ENCODE peak calls at places on chromosome 11, in five cellular contexts. One of them, this sample, is unnamed.

GRCh38 chr11:17171342-17171741 is 36.4 kb downstream of the PIK3C2A start:
- DNase-seq in Caco-2: no peak
- DNase-seq in RWPE2: no peak
- DNase-seq in A549: no peak
- DNase-seq in NB4: no peak
- DNase-seq in this sample: no peak

GRCh38 chr11:48043111-48043997 is 63.0 kb downstream of the PTPRJ start:
- DNase-seq in Caco-2: no peak
- DNase-seq in RWPE2: no peak
- DNase-seq in A549: no peak
- DNase-seq in NB4: peak; percentile 38
- DNase-seq in this sample: no peak

GRCh38 chr11:62295504-62295903 is 3.4 kb downstream of the SCGB1D4 start:
- DNase-seq in Caco-2: peak; percentile 58
- DNase-seq in RWPE2: no peak
- DNase-seq in A549: no peak
- DNase-seq in NB4: peak; percentile 54
- DNase-seq in this sample: no peak

GRCh38 chr11:57269580-57270021 is 32.6 kb upstream of the APLNR start:
- DNase-seq in Caco-2: no peak
- DNase-seq in RWPE2: no peak
- DNase-seq in A549: no peak
- DNase-seq in NB4: no peak
- DNase-seq in this sample: no peak

GRCh38 chr11:76436020-76436419 is 8.8 kb upstream of the EMSY start:
- DNase-seq in Caco-2: no peak
- DNase-seq in RWPE2: no peak
- DNase-seq in A549: no peak
- DNase-seq in NB4: no peak
- DNase-seq in this sample: no peak

GRCh38 chr11:109858152-109858551 is 235.0 kb upstream of the ZC3H12C start:
- DNase-seq in Caco-2: no peak
- DNase-seq in RWPE2: no peak
- DNase-seq in A549: no peak
- DNase-seq in NB4: no peak
- DNase-seq in this sample: no peak

GRCh38 chr11:114353448-114353847 is 46.9 kb downstream of the C11orf71 start:
- DNase-seq in Caco-2: no peak
- DNase-seq in RWPE2: no peak
- DNase-seq in A549: no peak
- DNase-seq in NB4: no peak
- DNase-seq in this sample: no peak

GRCh38 chr11:117020287-117020686 is 77.9 kb downstream of the SIK3 start:
- DNase-seq in Caco-2: no peak
- DNase-seq in RWPE2: no peak
- DNase-seq in A549: no peak
- DNase-seq in NB4: no peak
- DNase-seq in this sample: no peak

GRCh38 chr11:26730711-26731460 is 9.0 kb upstream of the SLC5A12 start:
- DNase-seq in Caco-2: no peak
- DNase-seq in RWPE2: no peak
- DNase-seq in A549: no peak
- DNase-seq in NB4: peak; percentile 6
- DNase-seq in this sample: no peak

GRCh38 chr11:46676436-46677158 is 23.8 kb downstream of the ARHGAP1 start:
- DNase-seq in Caco-2: no peak
- DNase-seq in RWPE2: peak; percentile 28
- DNase-seq in A549: no peak
- DNase-seq in NB4: peak; percentile 67
- DNase-seq in this sample: no peak

GRCh38 chr11:42766191-42766590 is 545.6 kb upstream of the API5 start:
- DNase-seq in Caco-2: no peak
- DNase-seq in RWPE2: no peak
- DNase-seq in A549: no peak
- DNase-seq in NB4: no peak
- DNase-seq in this sample: no peak

GRCh38 chr11:60777106-60777505 is 8.0 kb upstream of the MS4A10 start:
- DNase-seq in Caco-2: no peak
- DNase-seq in RWPE2: no peak
- DNase-seq in A549: no peak
- DNase-seq in NB4: no peak
- DNase-seq in this sample: no peak

GRCh38 chr11:38498721-38499120 is 1900.7 kb upstream of the RAG2 start:
- DNase-seq in Caco-2: no peak
- DNase-seq in RWPE2: no peak
- DNase-seq in A549: no peak
- DNase-seq in NB4: no peak
- DNase-seq in this sample: no peak

GRCh38 chr11:129766858-129767604 is 48.6 kb upstream of the TMEM45B start:
- DNase-seq in Caco-2: peak; percentile 75
- DNase-seq in RWPE2: no peak
- DNase-seq in A549: no peak
- DNase-seq in NB4: peak; percentile 69
- DNase-seq in this sample: no peak

GRCh38 chr11:130527648-130528300 is 79.3 kb downstream of the ADAMTS15 start:
- DNase-seq in Caco-2: no peak
- DNase-seq in RWPE2: no peak
- DNase-seq in A549: no peak
- DNase-seq in NB4: peak; percentile 61
- DNase-seq in this sample: no peak

GRCh38 chr11:130866831-130867230 is 49.4 kb downstream of the SNX19 start:
- DNase-seq in Caco-2: no peak
- DNase-seq in RWPE2: no peak
- DNase-seq in A549: no peak
- DNase-seq in NB4: no peak
- DNase-seq in this sample: no peak

GRCh38 chr11:9692696-9693095 is 28.8 kb downstream of the SWAP70 start:
- DNase-seq in Caco-2: no peak
- DNase-seq in RWPE2: no peak
- DNase-seq in A549: no peak
- DNase-seq in NB4: peak; percentile 65
- DNase-seq in this sample: no peak

GRCh38 chr11:128934926-128935325 is 7.7 kb downstream of the TP53AIP1 start:
- DNase-seq in Caco-2: no peak
- DNase-seq in RWPE2: no peak
- DNase-seq in A549: no peak
- DNase-seq in NB4: no peak
- DNase-seq in this sample: no peak

GRCh38 chr11:94932503-94932902 is 40.9 kb downstream of the CWC15 start:
- DNase-seq in Caco-2: no peak
- DNase-seq in RWPE2: no peak
- DNase-seq in A549: no peak
- DNase-seq in NB4: no peak
- DNase-seq in this sample: no peak

GRCh38 chr11:117232911-117233409 is 489 bp downstream of the RNF214 start:
- DNase-seq in Caco-2: peak; percentile 46
- DNase-seq in RWPE2: peak; percentile 54
- DNase-seq in A549: peak; percentile 14
- DNase-seq in NB4: peak; percentile 40
- DNase-seq in this sample: no peak

GRCh38 chr11:118484405-118484804 is 42.9 kb upstream of the TTC36 start:
- DNase-seq in Caco-2: no peak
- DNase-seq in RWPE2: no peak
- DNase-seq in A549: no peak
- DNase-seq in NB4: no peak
- DNase-seq in this sample: no peak

GRCh38 chr11:118491041-118491440 is 36.2 kb upstream of the TTC36 start:
- DNase-seq in Caco-2: no peak
- DNase-seq in RWPE2: no peak
- DNase-seq in A549: no peak
- DNase-seq in NB4: no peak
- DNase-seq in this sample: no peak

GRCh38 chr11:118488480-118489109 is 38.7 kb upstream of the TTC36 start:
- DNase-seq in Caco-2: peak; percentile 84
- DNase-seq in RWPE2: no peak
- DNase-seq in A549: peak; percentile 41
- DNase-seq in NB4: peak; percentile 86
- DNase-seq in this sample: peak; percentile 86

DNA sequence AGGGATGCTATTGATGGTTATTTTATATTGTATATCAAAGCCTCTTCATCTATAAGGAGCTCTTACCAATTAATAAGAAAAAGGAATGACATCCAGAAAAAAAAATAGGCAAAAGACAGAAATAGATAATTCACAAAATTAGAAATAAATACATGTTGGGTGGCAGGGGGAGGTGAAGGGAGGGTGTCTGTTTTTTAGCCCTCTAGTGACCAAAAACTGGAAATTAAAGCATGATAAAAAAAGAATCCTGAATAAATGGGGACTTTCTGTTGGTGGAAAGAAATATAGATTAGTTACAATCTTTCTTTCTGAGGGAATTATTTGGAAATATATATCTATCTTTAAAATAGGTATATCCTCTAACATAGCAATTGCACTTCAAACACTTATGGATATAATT is 42.0 kb upstream of the TTC36 start:
- DNase-seq in Caco-2: no peak
- DNase-seq in RWPE2: no peak
- DNase-seq in A549: peak; percentile 21
- DNase-seq in NB4: no peak
- DNase-seq in this sample: no peak
- TF ChIP-seq CTCF in Caco-2: no peak
- TF ChIP-seq CTCF in RWPE2: no peak
- TF ChIP-seq CTCF in A549: peak; percentile 14
- TF ChIP-seq CTCF in NB4: no peak
- TF ChIP-seq CTCF in this sample: peak; percentile 26

DNA sequence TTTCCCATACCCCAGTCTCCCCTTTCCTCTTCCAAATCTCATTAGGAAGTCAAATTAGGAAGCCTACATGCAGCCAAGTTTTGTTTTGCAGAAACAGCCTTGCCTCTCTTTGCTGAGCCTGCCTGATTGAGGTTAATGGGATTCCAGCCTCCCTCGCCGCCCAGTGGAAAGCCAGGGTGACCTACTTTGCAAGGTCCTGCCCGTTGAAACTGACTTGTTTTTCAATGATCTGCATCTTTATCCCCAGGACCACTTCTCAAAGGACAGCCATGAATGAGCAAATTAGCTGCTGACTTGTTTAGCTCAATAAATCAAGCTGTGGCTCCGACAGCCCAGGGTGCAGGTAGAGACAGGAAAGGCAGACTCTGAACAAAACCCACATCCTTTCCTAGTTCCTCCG is 110.4 kb downstream of the RRAS2 start:
- DNase-seq in Caco-2: no peak
- DNase-seq in RWPE2: no peak
- DNase-seq in A549: no peak
- DNase-seq in NB4: no peak
- DNase-seq in this sample: no peak
- TF ChIP-seq CTCF in Caco-2: no peak
- TF ChIP-seq CTCF in RWPE2: no peak
- TF ChIP-seq CTCF in A549: no peak
- TF ChIP-seq CTCF in NB4: no peak
- TF ChIP-seq CTCF in this sample: no peak

GRCh38 chr11:88341852-88342251 is 4.3 kb upstream of the CTSC start:
- DNase-seq in Caco-2: no peak
- DNase-seq in RWPE2: no peak
- DNase-seq in A549: no peak
- DNase-seq in NB4: no peak
- DNase-seq in this sample: no peak
- TF ChIP-seq CTCF in Caco-2: peak; percentile 18
- TF ChIP-seq CTCF in RWPE2: no peak
- TF ChIP-seq CTCF in A549: no peak
- TF ChIP-seq CTCF in NB4: no peak
- TF ChIP-seq CTCF in this sample: no peak

GRCh38 chr11:102452461-102453285 is at the start of gene TMEM123:
- DNase-seq in Caco-2: peak; percentile 92
- DNase-seq in RWPE2: peak; percentile 65
- DNase-seq in A549: peak; percentile 48
- DNase-seq in NB4: peak; percentile 94
- DNase-seq in this sample: peak; percentile 86
- TF ChIP-seq CTCF in Caco-2: no peak
- TF ChIP-seq CTCF in RWPE2: no peak
- TF ChIP-seq CTCF in A549: no peak
- TF ChIP-seq CTCF in NB4: no peak
- TF ChIP-seq CTCF in this sample: no peak

GRCh38 chr11:124608146-124608545 is 3.1 kb upstream of the PANX3 start:
- DNase-seq in Caco-2: no peak
- DNase-seq in RWPE2: no peak
- DNase-seq in A549: no peak
- DNase-seq in NB4: no peak
- DNase-seq in this sample: no peak

GRCh38 chr11:124602751-124603150 is 8.5 kb upstream of the PANX3 start:
- DNase-seq in Caco-2: no peak
- DNase-seq in RWPE2: no peak
- DNase-seq in A549: no peak
- DNase-seq in NB4: no peak
- DNase-seq in this sample: no peak

GRCh38 chr11:124610295-124610694 is 933 bp upstream of the PANX3 start:
- DNase-seq in Caco-2: no peak
- DNase-seq in RWPE2: no peak
- DNase-seq in A549: no peak
- DNase-seq in NB4: no peak
- DNase-seq in this sample: no peak

GRCh38 chr11:124602193-124602592 is 9.0 kb upstream of the PANX3 start:
- DNase-seq in Caco-2: no peak
- DNase-seq in RWPE2: no peak
- DNase-seq in A549: no peak
- DNase-seq in NB4: no peak
- DNase-seq in this sample: no peak

GRCh38 chr11:124605719-124606118 is 5.5 kb upstream of the PANX3 start:
- DNase-seq in Caco-2: no peak
- DNase-seq in RWPE2: no peak
- DNase-seq in A549: no peak
- DNase-seq in NB4: peak; percentile 48
- DNase-seq in this sample: no peak
- TF ChIP-seq CTCF in Caco-2: no peak
- TF ChIP-seq CTCF in RWPE2: no peak
- TF ChIP-seq CTCF in A549: no peak
- TF ChIP-seq CTCF in NB4: no peak
- TF ChIP-seq CTCF in this sample: no peak

DNA sequence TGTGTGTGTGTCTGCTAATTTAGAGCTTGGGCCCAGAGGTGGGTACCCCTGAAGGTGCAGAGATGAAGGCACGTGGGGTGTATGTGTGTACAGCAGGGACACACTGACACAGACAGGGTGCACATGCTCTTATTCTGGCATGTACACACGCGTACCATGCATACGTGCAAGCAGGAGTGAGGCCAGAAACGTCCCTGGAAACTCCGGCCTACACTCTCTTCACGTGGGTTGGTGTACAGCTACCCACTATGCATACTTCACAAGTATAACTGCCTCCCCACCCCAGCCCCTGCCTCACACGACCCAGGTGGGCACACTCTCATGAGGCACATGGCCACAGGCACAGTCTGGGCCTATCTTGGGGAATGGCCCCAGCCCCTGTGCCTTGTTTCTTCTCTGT is 27.5 kb upstream of the JAM3 start:
- DNase-seq in Caco-2: no peak
- DNase-seq in RWPE2: no peak
- DNase-seq in A549: no peak
- DNase-seq in NB4: no peak
- DNase-seq in this sample: no peak
- TF ChIP-seq CTCF in Caco-2: no peak
- TF ChIP-seq CTCF in RWPE2: no peak
- TF ChIP-seq CTCF in A549: no peak
- TF ChIP-seq CTCF in NB4: no peak
- TF ChIP-seq CTCF in this sample: no peak

This sample was measured in osteocyte.